ENCODE peak calls at places on chromosomes 4 and X, in five cellular contexts. One of them, this sample, is unnamed.

GRCh38 chr4:40149960-40150385 is 46.9 kb upstream of the RHOH start:
- DNase-seq in GM12865: peak
- DNase-seq in kidney: no peak
- DNase-seq in upper lobe of right lung: no peak
- DNase-seq in HFFc6: peak
- DNase-seq in this sample: peak

GRCh38 chr4:149897784-149898183 is 82.1 kb upstream of the IQCM start:
- DNase-seq in GM12865: peak
- DNase-seq in upper lobe of right lung: no peak
- DNase-seq in kidney: no peak
- DNase-seq in HFFc6: no peak
- DNase-seq in this sample: no peak

GRCh38 chrX:130172127-130172834 is 519 bp downstream of the RAB33A start:
- DNase-seq in upper lobe of right lung: no peak
- DNase-seq in GM12865: no peak
- DNase-seq in kidney: peak
- DNase-seq in HFFc6: no peak
- DNase-seq in this sample: no peak

GRCh38 chr4:173328236-173328901 is 5.8 kb downstream of the HMGB2 start:
- DNase-seq in kidney: no peak
- DNase-seq in HFFc6: no peak
- DNase-seq in GM12865: no peak
- DNase-seq in upper lobe of right lung: no peak
- DNase-seq in this sample: no peak

GRCh38 chrX:150088766-150089518 is 150.7 kb upstream of the EOLA2 start:
- DNase-seq in upper lobe of right lung: no peak
- DNase-seq in GM12865: no peak
- DNase-seq in kidney: peak
- DNase-seq in HFFc6: no peak
- DNase-seq in this sample: no peak

GRCh38 chrX:137428777-137429564 is 137.0 kb upstream of the ZIC3 start:
- DNase-seq in GM12865: no peak
- DNase-seq in upper lobe of right lung: no peak
- DNase-seq in HFFc6: no peak
- DNase-seq in kidney: peak
- DNase-seq in this sample: no peak

GRCh38 chr4:34046580-34046979 is 2197.7 kb downstream of the ARAP2 start:
- DNase-seq in kidney: no peak
- DNase-seq in upper lobe of right lung: no peak
- DNase-seq in HFFc6: peak
- DNase-seq in GM12865: peak
- DNase-seq in this sample: no peak

GRCh38 chr4:150072906-150073714 is 5.1 kb upstream of the DCLK2 start:
- DNase-seq in kidney: no peak
- DNase-seq in upper lobe of right lung: no peak
- DNase-seq in HFFc6: peak
- DNase-seq in GM12865: no peak
- DNase-seq in this sample: no peak

GRCh38 chrX:9682456-9682855 is 83.2 kb downstream of the GPR143 start:
- DNase-seq in GM12865: no peak
- DNase-seq in upper lobe of right lung: no peak
- DNase-seq in kidney: no peak
- DNase-seq in HFFc6: peak
- DNase-seq in this sample: no peak

GRCh38 chr4:122480023-122480422 is 23.5 kb upstream of the IL2 start:
- DNase-seq in GM12865: no peak
- DNase-seq in HFFc6: no peak
- DNase-seq in kidney: no peak
- DNase-seq in upper lobe of right lung: no peak
- DNase-seq in this sample: no peak

GRCh38 chr4:174120446-174121142 is 162.9 kb downstream of the FBXO8 start:
- DNase-seq in HFFc6: peak
- DNase-seq in kidney: no peak
- DNase-seq in upper lobe of right lung: no peak
- DNase-seq in GM12865: peak
- DNase-seq in this sample: peak

GRCh38 chrX:13607996-13608365 is 38.6 kb downstream of the EGFL6 start:
- DNase-seq in upper lobe of right lung: no peak
- DNase-seq in GM12865: no peak
- DNase-seq in kidney: no peak
- DNase-seq in HFFc6: no peak
- DNase-seq in this sample: no peak

GRCh38 chrX:27619975-27620374 is 29.8 kb downstream of the DCAF8L2 start:
- DNase-seq in upper lobe of right lung: no peak
- DNase-seq in GM12865: peak
- DNase-seq in kidney: no peak
- DNase-seq in HFFc6: no peak
- DNase-seq in this sample: no peak

GRCh38 chr4:184937745-184938144 is 80.5 kb upstream of the HELT start:
- DNase-seq in HFFc6: no peak
- DNase-seq in GM12865: no peak
- DNase-seq in upper lobe of right lung: no peak
- DNase-seq in kidney: no peak
- DNase-seq in this sample: no peak

GRCh38 chrX:39157796-39158195 is 356.5 kb downstream of the MID1IP1 start:
- DNase-seq in upper lobe of right lung: no peak
- DNase-seq in GM12865: no peak
- DNase-seq in kidney: no peak
- DNase-seq in HFFc6: no peak
- DNase-seq in this sample: no peak

GRCh38 chr4:4888695-4889094 is 29.2 kb downstream of the MSX1 start:
- DNase-seq in GM12865: no peak
- DNase-seq in HFFc6: no peak
- DNase-seq in kidney: no peak
- DNase-seq in upper lobe of right lung: no peak
- DNase-seq in this sample: no peak

GRCh38 chr4:112521123-112522116 is 5.4 kb upstream of the NEUROG2 start:
- DNase-seq in upper lobe of right lung: no peak
- DNase-seq in HFFc6: no peak
- DNase-seq in kidney: no peak
- DNase-seq in GM12865: peak
- DNase-seq in this sample: no peak

GRCh38 chr4:169246957-169247396 is 23.8 kb downstream of the SH3RF1 start:
- DNase-seq in GM12865: no peak
- DNase-seq in kidney: no peak
- DNase-seq in HFFc6: no peak
- DNase-seq in upper lobe of right lung: no peak
- DNase-seq in this sample: no peak

GRCh38 chrX:149120459-149120858 is 384.6 kb downstream of the IDS start:
- DNase-seq in kidney: no peak
- DNase-seq in upper lobe of right lung: no peak
- DNase-seq in GM12865: peak
- DNase-seq in HFFc6: no peak
- DNase-seq in this sample: no peak

GRCh38 chr4:60655356-60655755 is 544.8 kb upstream of the ADGRL3 start:
- DNase-seq in kidney: no peak
- DNase-seq in HFFc6: no peak
- DNase-seq in GM12865: no peak
- DNase-seq in upper lobe of right lung: no peak
- DNase-seq in this sample: no peak

GRCh38 chrX:1086444-1087409 is 125.7 kb downstream of the CRLF2 start:
- DNase-seq in upper lobe of right lung: no peak
- DNase-seq in HFFc6: peak
- DNase-seq in GM12865: no peak
- DNase-seq in kidney: peak
- DNase-seq in this sample: no peak

GRCh38 chr4:151276787-151277557 is at the start of gene PRSS48:
- DNase-seq in HFFc6: peak
- DNase-seq in upper lobe of right lung: peak
- DNase-seq in GM12865: peak
- DNase-seq in kidney: peak
- DNase-seq in this sample: peak
- TF ChIP-seq CTCF in HFFc6: peak
- TF ChIP-seq CTCF in upper lobe of right lung: peak
- TF ChIP-seq CTCF in GM12865: peak
- TF ChIP-seq CTCF in kidney: peak
- TF ChIP-seq CTCF in this sample: peak

GRCh38 chrX:56788229-56788628 is 59.2 kb downstream of the NBDY start:
- DNase-seq in HFFc6: no peak
- DNase-seq in upper lobe of right lung: peak
- DNase-seq in kidney: peak
- DNase-seq in GM12865: no peak
- DNase-seq in this sample: no peak
- TF ChIP-seq CTCF in HFFc6: no peak
- TF ChIP-seq CTCF in upper lobe of right lung: no peak
- TF ChIP-seq CTCF in kidney: no peak
- TF ChIP-seq CTCF in GM12865: no peak
- TF ChIP-seq CTCF in this sample: no peak

DNA sequence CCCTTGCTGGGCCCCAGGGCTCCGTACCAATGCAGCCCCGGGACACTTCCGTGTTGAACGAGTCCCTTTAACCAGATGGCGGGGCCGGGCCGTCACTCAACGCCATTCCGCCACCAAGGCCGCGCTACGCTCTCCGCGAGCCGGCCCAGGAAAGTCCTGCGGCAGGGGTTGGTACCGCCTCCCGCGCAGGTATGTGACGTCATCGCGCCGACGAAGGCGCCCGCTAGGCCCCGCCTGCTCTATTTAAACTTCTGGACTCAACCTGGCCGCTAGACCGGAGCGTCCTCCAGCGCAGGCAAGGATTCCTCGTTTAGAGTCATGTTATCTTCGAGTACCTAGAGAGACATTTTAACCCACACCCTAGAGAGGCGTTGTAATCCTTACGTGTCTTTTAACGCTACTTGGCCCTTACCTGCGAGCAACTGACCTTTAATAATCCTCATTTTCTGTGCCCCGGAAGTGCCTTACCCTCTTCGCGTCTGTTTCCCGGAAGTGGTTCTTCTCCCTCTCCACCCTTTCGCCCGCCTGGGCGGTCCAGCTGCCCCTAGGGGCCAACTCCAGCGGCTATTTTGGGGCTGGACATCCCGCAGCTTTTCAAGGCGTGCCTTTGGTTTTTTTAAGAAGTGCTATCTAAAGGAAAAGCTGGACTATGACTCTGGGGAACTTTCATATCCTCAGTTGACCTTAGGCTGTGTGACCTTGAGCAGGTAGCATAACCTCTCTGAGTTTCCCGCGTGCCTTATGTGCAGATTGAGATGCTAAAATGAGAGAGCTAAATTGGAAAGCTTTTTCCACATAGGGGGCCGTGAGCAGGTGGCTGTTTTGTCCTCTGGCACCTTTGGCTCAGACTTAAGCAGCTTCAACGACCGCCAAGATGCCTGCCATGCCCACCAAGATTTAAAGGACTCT is at the start of gene PNPLA4:
- DNase-seq in upper lobe of right lung: peak
- DNase-seq in GM12865: peak
- DNase-seq in HFFc6: peak
- DNase-seq in kidney: peak
- DNase-seq in this sample: peak
- TF ChIP-seq CTCF in upper lobe of right lung: peak
- TF ChIP-seq CTCF in GM12865: no peak
- TF ChIP-seq CTCF in HFFc6: no peak
- TF ChIP-seq CTCF in kidney: no peak
- TF ChIP-seq CTCF in this sample: peak

GRCh38 chr4:153647975-153648374 is 36.1 kb upstream of the TLR2 start:
- DNase-seq in kidney: no peak
- DNase-seq in GM12865: no peak
- DNase-seq in HFFc6: no peak
- DNase-seq in upper lobe of right lung: no peak
- DNase-seq in this sample: no peak

GRCh38 chr4:153651961-153652784 is 31.9 kb upstream of the TLR2 start:
- DNase-seq in GM12865: no peak
- DNase-seq in upper lobe of right lung: no peak
- DNase-seq in kidney: no peak
- DNase-seq in HFFc6: no peak
- DNase-seq in this sample: no peak

GRCh38 chr4:153645183-153645582 is 38.9 kb upstream of the TLR2 start:
- DNase-seq in upper lobe of right lung: no peak
- DNase-seq in kidney: no peak
- DNase-seq in HFFc6: no peak
- DNase-seq in GM12865: no peak
- DNase-seq in this sample: no peak

GRCh38 chr4:153651041-153651960 is 32.8 kb upstream of the TLR2 start:
- DNase-seq in HFFc6: no peak
- DNase-seq in kidney: no peak
- DNase-seq in upper lobe of right lung: peak
- DNase-seq in GM12865: no peak
- DNase-seq in this sample: no peak

DNA sequence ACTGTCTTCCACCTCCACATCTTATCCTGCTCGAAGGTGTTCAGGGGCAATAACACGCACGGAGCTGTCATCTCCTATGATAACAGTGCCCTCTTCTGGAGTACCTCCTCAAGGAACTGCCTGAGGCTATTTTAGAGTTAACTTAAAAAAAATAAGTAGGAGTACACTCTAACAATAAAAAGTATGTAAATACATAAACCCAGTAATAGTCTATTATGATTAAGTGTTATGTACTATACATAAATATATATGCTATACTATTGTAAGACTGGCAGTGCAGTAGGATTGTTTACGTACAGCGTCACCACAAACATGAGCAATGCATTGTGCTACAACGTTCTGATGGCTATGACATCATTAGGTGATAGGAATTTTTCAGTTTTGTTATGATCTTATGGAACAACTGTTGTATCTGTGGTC is 34.5 kb upstream of the TLR2 start:
- DNase-seq in HFFc6: no peak
- DNase-seq in upper lobe of right lung: no peak
- DNase-seq in GM12865: peak
- DNase-seq in kidney: no peak
- DNase-seq in this sample: no peak
- TF ChIP-seq CTCF in HFFc6: peak
- TF ChIP-seq CTCF in upper lobe of right lung: peak
- TF ChIP-seq CTCF in GM12865: peak
- TF ChIP-seq CTCF in kidney: no peak
- TF ChIP-seq CTCF in this sample: no peak

GRCh38 chr4:57425610-57426009 is 315.4 kb upstream of the IGFBP7 start:
- DNase-seq in GM12865: no peak
- DNase-seq in upper lobe of right lung: no peak
- DNase-seq in kidney: no peak
- DNase-seq in HFFc6: no peak
- DNase-seq in this sample: no peak

GRCh38 chr4:57424231-57424897 is 314.2 kb upstream of the IGFBP7 start:
- DNase-seq in kidney: no peak
- DNase-seq in GM12865: no peak
- DNase-seq in HFFc6: peak
- DNase-seq in upper lobe of right lung: no peak
- DNase-seq in this sample: no peak

GRCh38 chr4:57430706-57431105 is 320.5 kb upstream of the IGFBP7 start:
- DNase-seq in GM12865: no peak
- DNase-seq in kidney: no peak
- DNase-seq in upper lobe of right lung: no peak
- DNase-seq in HFFc6: no peak
- DNase-seq in this sample: no peak

GRCh38 chr4:57426779-57427395 is 316.7 kb upstream of the IGFBP7 start:
- DNase-seq in HFFc6: peak
- DNase-seq in GM12865: peak
- DNase-seq in kidney: peak
- DNase-seq in upper lobe of right lung: peak
- DNase-seq in this sample: peak
- TF ChIP-seq CTCF in HFFc6: peak
- TF ChIP-seq CTCF in GM12865: peak
- TF ChIP-seq CTCF in kidney: peak
- TF ChIP-seq CTCF in upper lobe of right lung: peak
- TF ChIP-seq CTCF in this sample: peak

DNA sequence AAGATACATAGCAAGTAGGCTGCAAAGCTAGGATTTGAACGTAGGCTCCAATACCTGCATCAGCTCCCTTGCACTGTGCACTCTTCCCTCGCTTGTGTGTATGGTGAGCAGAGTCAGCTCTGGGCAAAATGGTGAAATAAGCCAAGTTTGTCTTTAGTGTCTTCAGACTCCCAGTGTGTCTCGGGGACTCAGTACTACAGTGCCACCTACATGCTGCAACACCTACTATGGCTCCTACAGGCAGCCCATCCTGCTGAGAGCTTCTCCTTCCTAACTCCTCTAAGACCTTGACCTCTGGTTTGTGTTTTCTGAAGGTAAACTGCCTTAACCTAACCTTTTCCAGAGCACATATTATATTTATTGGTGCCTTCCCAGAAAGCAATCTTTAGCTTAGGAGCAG is 42.5 kb downstream of the RTL9 start:
- DNase-seq in upper lobe of right lung: no peak
- DNase-seq in kidney: no peak
- DNase-seq in HFFc6: no peak
- DNase-seq in GM12865: peak
- DNase-seq in this sample: no peak
- TF ChIP-seq CTCF in upper lobe of right lung: no peak
- TF ChIP-seq CTCF in kidney: no peak
- TF ChIP-seq CTCF in HFFc6: no peak
- TF ChIP-seq CTCF in GM12865: peak
- TF ChIP-seq CTCF in this sample: no peak

This sample was measured in GM13976.